ENCODE peak calls at places on chromosome 7, in six cellular contexts. J is SK-N-SH; T is right cardiac atrium; F is BJ; W is naive thymus-derived CD4-positive, alpha-beta T cell; N is HL-60. L is an unnamed sample.

GRCh38 chr7:157384301-157384700 is 47.5 kb downstream of the DNAJB6 start:
- DNase-seq in J (no peak), T (no peak), F (no peak), W (no peak), N (no peak), L (no peak)

GRCh38 chr7:44590910-44591309 is 8.9 kb upstream of the TMED4 start:
- DNase-seq in J (no peak), T (no peak), F (no peak), W (no peak), N (no peak), L (no peak)

GRCh38 chr7:2873146-2873545 is 29.0 kb upstream of the GNA12 start:
- DNase-seq in J (peak), T (no peak), F (no peak), W (no peak), N (no peak), L (no peak)

GRCh38 chr7:66110861-66111260 is 3.8 kb upstream of the CRCP start:
- DNase-seq in J (no peak), T (no peak), F (peak), W (no peak), N (no peak), L (no peak)

GRCh38 chr7:110157631-110158362 is 933.1 kb upstream of the LRRN3 start:
- DNase-seq in J (no peak), T (no peak), F (no peak), W (no peak), N (no peak), L (no peak)

GRCh38 chr7:16046045-16046444 is 359.6 kb upstream of the MEOX2 start:
- DNase-seq in J (no peak), T (no peak), F (no peak), W (no peak), N (no peak), L (no peak)

GRCh38 chr7:155071121-155071651 is 1.1 kb downstream of the HTR5A start:
- DNase-seq in J (peak), T (no peak), F (no peak), W (no peak), N (no peak), L (no peak)

GRCh38 chr7:150451833-150452431 is 1.5 kb downstream of the GIMAP8 start:
- DNase-seq in J (no peak), T (no peak), F (no peak), W (no peak), N (no peak), L (no peak)

GRCh38 chr7:33400214-33400538 is 270.8 kb downstream of the BBS9 start:
- DNase-seq in J (no peak), T (no peak), F (no peak), W (no peak), N (no peak), L (no peak)

GRCh38 chr7:38222481-38223096 is 44.5 kb downstream of the STARD3NL start:
- DNase-seq in J (peak), T (no peak), F (no peak), W (no peak), N (peak), L (no peak)

GRCh38 chr7:27745064-27745583 is 5.2 kb downstream of the TAX1BP1 start:
- DNase-seq in J (peak), T (no peak), F (no peak), W (no peak), N (peak), L (no peak)

GRCh38 chr7:29342761-29343160 is 148.2 kb downstream of the CHN2 start:
- DNase-seq in J (no peak), T (no peak), F (no peak), W (no peak), N (no peak), L (no peak)

GRCh38 chr7:111090834-111091233 is at the start of gene LRRN3:
- DNase-seq in J (peak), T (peak), F (no peak), W (no peak), N (no peak), L (no peak)

GRCh38 chr7:108002726-108003590 is at the start of gene LAMB1:
- DNase-seq in J (peak), T (peak), F (no peak), W (no peak), N (no peak), L (peak)

GRCh38 chr7:108007280-108007679 is 4.3 kb upstream of the LAMB1 start:
- DNase-seq in J (no peak), T (no peak), F (no peak), W (no peak), N (no peak), L (no peak)

GRCh38 chr7:108003591-108003935 is 602 bp upstream of the LAMB1 start:
- DNase-seq in J (no peak), T (no peak), F (no peak), W (no peak), N (no peak), L (no peak)

GRCh38 chr7:108001759-108002725 is 919 bp downstream of the LAMB1 start:
- DNase-seq in J (peak), T (peak), F (no peak), W (no peak), N (no peak), L (no peak)

GRCh38 chr7:108004220-108005142 is 1.5 kb upstream of the LAMB1 start:
- DNase-seq in J (no peak), T (no peak), F (no peak), W (no peak), N (no peak), L (no peak)
- H3K4me3 ChIP-seq in J (no peak), T (no peak), F (no peak), W (no peak), N (no peak), L (no peak)

GRCh38 chr7:153840861-153841260 is 211.3 kb upstream of the DPP6 start:
- DNase-seq in J (no peak), T (no peak), F (no peak), W (no peak), N (no peak), L (no peak)
- H3K4me3 ChIP-seq in J (no peak), T (no peak), F (no peak), W (no peak), N (no peak), L (no peak)

GRCh38 chr7:117009705-117010361 is 56.5 kb downstream of the ST7 start:
- DNase-seq in J (no peak), T (no peak), F (no peak), W (no peak), N (no peak), L (no peak)

GRCh38 chr7:117011419-117012260 is 58.3 kb downstream of the ST7 start:
- DNase-seq in J (no peak), T (no peak), F (no peak), W (no peak), N (no peak), L (no peak)

GRCh38 chr7:117010375-117011133 is 57.3 kb downstream of the ST7 start:
- DNase-seq in J (no peak), T (no peak), F (no peak), W (no peak), N (no peak), L (no peak)

GRCh38 chr7:117007285-117007684 is 54.0 kb downstream of the ST7 start:
- DNase-seq in J (no peak), T (no peak), F (no peak), W (no peak), N (no peak), L (no peak)

DNA sequence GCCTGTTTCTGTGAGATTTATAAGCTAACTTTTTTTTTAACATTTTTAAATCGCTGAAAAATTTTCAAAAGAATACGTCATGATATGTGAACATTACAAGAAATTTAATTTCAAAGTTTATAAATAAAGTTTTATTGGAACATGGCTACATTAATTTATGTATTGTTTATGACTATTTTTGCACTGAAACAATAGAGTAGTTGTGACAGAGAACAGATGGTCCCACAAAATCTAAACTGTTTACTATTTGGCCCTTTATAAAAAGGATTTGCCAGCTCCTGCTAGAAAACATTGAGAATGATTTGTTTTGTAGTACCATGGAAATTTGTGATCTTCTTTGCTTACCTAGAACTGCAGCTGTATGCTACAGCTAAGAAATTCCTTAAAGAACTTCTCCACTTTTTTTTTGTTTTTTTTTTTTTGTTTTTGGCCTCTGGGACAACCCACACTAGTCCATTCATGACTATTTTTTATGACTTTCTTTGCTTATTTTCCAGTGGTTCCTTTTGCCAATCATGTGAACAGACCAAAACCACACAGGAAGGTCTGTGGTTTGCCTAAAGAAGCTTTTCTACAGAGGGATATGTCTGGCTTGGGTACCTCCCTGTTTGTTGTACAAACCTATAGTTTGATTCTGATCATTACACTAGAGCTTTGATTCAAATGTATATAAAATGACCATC is 55.7 kb downstream of the ST7 start:
- DNase-seq in J (no peak), T (no peak), F (peak), W (no peak), N (peak), L (no peak)
- H3K4me3 ChIP-seq in J (no peak), T (no peak), F (no peak), W (no peak), N (no peak), L (no peak)

GRCh38 chr7:74289660-74290589 is 718 bp downstream of the CLIP2 start:
- DNase-seq in J (peak), T (peak), F (no peak), W (no peak), N (no peak), L (peak)

GRCh38 chr7:74290999-74291441 is 1.8 kb downstream of the CLIP2 start:
- DNase-seq in J (no peak), T (no peak), F (no peak), W (no peak), N (no peak), L (no peak)

GRCh38 chr7:74290590-74290950 is 1.4 kb downstream of the CLIP2 start:
- DNase-seq in J (no peak), T (no peak), F (no peak), W (no peak), N (no peak), L (no peak)

GRCh38 chr7:74292757-74293576 is 3.8 kb downstream of the CLIP2 start:
- DNase-seq in J (no peak), T (no peak), F (no peak), W (no peak), N (peak), L (no peak)

DNA sequence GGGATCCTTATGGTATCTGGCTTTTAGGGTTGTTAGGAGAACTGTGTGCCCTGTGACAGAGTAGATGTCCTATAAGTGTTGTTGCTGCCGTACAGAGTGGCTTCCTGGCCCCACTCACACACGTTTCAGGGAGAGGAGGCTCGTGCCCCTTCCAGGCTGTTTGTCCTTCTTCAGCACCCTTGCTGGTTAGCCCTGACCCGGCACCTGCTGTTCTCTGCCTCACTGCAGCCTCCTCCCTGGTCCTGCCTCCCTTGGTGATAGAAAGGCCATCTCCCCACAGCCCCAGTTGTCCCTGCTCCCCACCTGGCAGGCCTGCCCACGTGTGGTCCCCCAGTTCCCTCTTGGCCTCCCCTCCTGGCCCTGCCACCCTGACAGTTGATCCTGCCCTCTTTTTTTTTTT is 2.3 kb downstream of the CLIP2 start:
- DNase-seq in J (no peak), T (no peak), F (no peak), W (no peak), N (no peak), L (no peak)
- H3K4me3 ChIP-seq in J (no peak), T (no peak), F (no peak), W (no peak), N (no peak), L (no peak)

GRCh38 chr7:141427134-141427533 is 124.1 kb upstream of the AGK start:
- DNase-seq in J (no peak), T (no peak), F (no peak), W (no peak), N (no peak), L (no peak)

GRCh38 chr7:141433698-141434097 is 117.5 kb upstream of the AGK start:
- DNase-seq in J (no peak), T (no peak), F (no peak), W (no peak), N (no peak), L (no peak)

GRCh38 chr7:141431143-141431479 is 120.1 kb upstream of the AGK start:
- DNase-seq in J (no peak), T (no peak), F (no peak), W (no peak), N (no peak), L (no peak)

DNA sequence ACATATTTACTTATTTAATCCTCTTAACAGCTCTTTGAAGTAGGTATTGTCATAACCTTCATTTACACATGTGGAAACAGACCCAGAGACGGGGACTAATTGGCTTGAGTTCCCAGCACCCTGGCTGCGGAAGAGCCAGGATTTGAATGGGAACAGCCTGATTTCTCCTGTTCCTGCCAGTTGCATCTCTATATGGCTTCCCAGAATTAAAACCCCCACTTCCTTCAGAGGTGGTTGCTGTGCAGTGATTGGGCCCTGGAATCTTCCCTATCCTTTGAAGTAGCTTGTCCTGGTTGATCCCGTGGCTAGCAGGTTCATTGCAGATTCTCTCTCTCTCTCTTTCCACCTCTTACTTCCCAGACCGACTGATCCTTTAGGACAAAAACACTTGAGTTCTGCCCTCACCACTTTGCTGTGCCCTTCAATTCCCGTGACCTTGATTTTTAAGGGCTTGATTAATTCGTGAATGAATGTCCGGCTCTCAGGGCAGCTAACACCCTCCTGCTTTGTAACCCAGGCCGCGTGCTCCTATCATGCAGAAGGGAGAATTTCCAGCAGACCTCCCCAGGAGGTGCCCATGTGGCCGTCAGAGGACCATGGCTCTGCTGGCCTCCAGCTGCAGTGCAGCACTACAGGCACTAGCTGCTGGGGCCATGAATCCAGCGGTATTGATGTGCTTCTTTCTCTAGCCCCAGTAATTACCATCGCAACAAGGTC is 120.6 kb upstream of the AGK start:
- DNase-seq in J (no peak), T (no peak), F (no peak), W (no peak), N (no peak), L (no peak)
- H3K4me3 ChIP-seq in J (no peak), T (no peak), F (no peak), W (no peak), N (no peak), L (no peak)

DNA sequence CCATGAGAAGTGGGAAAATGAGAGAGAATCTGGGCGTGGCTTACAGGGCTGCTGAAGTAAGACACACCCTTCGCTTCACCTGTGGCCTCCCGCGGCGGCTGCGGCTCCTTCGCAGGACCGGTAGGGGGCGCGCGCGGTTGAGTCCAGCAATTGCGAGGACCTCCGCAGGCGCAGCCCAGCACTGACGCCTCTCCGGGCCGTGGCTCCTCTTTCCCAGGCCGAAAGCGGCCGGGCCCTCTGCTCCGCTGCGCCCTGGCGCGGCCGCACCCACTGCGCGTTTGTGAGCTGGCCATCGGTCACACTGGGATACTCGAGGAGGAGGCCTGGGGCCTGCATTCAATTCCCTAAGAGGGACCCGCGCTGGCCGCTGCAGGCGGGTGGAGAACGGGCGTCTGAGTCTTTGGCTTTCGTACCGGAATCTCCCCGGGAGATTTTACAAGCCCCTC is at the start of gene LRRD1:
- DNase-seq in J (peak), T (peak), F (peak), W (peak), N (peak), L (peak)
- H3K4me3 ChIP-seq in J (peak), T (peak), F (peak), W (peak), N (peak), L (peak)

L was measured in lower lobe of right lung.